ENCODE peak calls at places on chromosome 16, in ten cellular contexts. Z, G, B, F, C, D, P, R, J and N are unnamed samples.

GRCh38 chr16:81521141-81521626 is 76.6 kb downstream of the CMIP start:
- DNase-seq in B (peak), D (peak), Z (no peak), C (no peak), F (no peak), G (no peak), J (peak), R (no peak), P (no peak), N (no peak)

GRCh38 chr16:17556276-17557052 is 85.7 kb upstream of the XYLT1 start:
- DNase-seq in C (no peak), P (no peak), J (no peak), R (peak), B (no peak), G (peak), Z (no peak), F (peak), D (no peak), N (no peak)

GRCh38 chr16:67444259-67445125 is 13.6 kb downstream of the HSD11B2 start:
- DNase-seq in G (no peak), C (no peak), J (no peak), F (no peak), P (no peak), R (no peak), B (no peak), Z (no peak), D (no peak), N (no peak)

GRCh38 chr16:66528294-66528693 is 21.6 kb downstream of the TK2 start:
- DNase-seq in P (no peak), R (no peak), F (no peak), Z (no peak), B (no peak), J (no peak), D (peak), C (no peak), G (no peak), N (no peak)

GRCh38 chr16:4700380-4700996 is 7.1 kb downstream of the NUDT16L1 start:
- DNase-seq in F (no peak), J (no peak), B (peak), D (peak), C (no peak), P (no peak), G (no peak), Z (no peak), R (no peak), N (no peak)

GRCh38 chr16:68083861-68084503 is 1.2 kb upstream of the NFATC3 start:
- DNase-seq in Z (no peak), B (peak), C (no peak), J (no peak), F (peak), P (no peak), G (peak), D (no peak), R (peak), N (no peak)

GRCh38 chr16:14378684-14379467 is 251.2 kb downstream of the PARN start:
- DNase-seq in B (no peak), R (no peak), P (no peak), G (no peak), Z (no peak), C (no peak), J (no peak), F (no peak), D (no peak), N (no peak)

GRCh38 chr16:14669776-14670175 is 24.3 kb downstream of the PLA2G10 start:
- DNase-seq in R (no peak), G (no peak), C (no peak), P (no peak), J (no peak), F (no peak), D (peak), B (no peak), Z (no peak), N (no peak)

GRCh38 chr16:87043273-87044030 is 273.7 kb downstream of the C16orf95 start:
- DNase-seq in D (no peak), J (no peak), C (no peak), R (peak), G (no peak), Z (no peak), F (no peak), P (no peak), B (no peak), N (no peak)

GRCh38 chr16:68369697-68370096 is 58.9 kb downstream of the PRMT7 start:
- DNase-seq in B (peak), P (no peak), G (no peak), C (no peak), R (no peak), F (no peak), D (peak), Z (no peak), J (no peak), N (no peak)

GRCh38 chr16:66414891-66415290 is 12.2 kb upstream of the BEAN1 start:
- DNase-seq in Z (no peak), D (no peak), C (no peak), G (no peak), J (no peak), R (no peak), B (no peak), P (no peak), F (no peak), N (no peak)

GRCh38 chr16:87723224-87723619 is 42.6 kb downstream of the KLHDC4 start:
- DNase-seq in J (no peak), R (peak), G (no peak), C (no peak), F (peak), B (no peak), Z (peak), D (peak), P (no peak), N (peak)

GRCh38 chr16:27080870-27081269 is 14.1 kb downstream of the C16orf82 start:
- DNase-seq in B (no peak), G (peak), D (peak), F (no peak), C (no peak), P (peak), R (no peak), Z (no peak), J (no peak), N (no peak)

GRCh38 chr16:70697601-70698170 is 11.8 kb upstream of the MTSS2 start:
- DNase-seq in F (no peak), J (no peak), B (no peak), D (no peak), Z (no peak), P (no peak), C (peak), R (no peak), G (no peak), N (no peak)

GRCh38 chr16:62033065-62033464 is 3.2 kb downstream of the CDH8 start:
- DNase-seq in C (no peak), P (no peak), Z (no peak), D (no peak), R (no peak), J (no peak), F (no peak), G (peak), B (no peak), N (no peak)

GRCh38 chr16:81405702-81406113 is 38.9 kb upstream of the CMIP start:
- DNase-seq in F (no peak), B (no peak), R (peak), Z (no peak), P (no peak), G (no peak), C (no peak), D (peak), J (no peak), N (no peak)

GRCh38 chr16:79770244-79771064 is 169.9 kb upstream of the MAF start:
- DNase-seq in Z (peak), D (peak), G (peak), F (peak), J (peak), C (peak), B (peak), R (peak), P (peak), N (peak)

GRCh38 chr16:78321611-78322010 is 222.2 kb downstream of the WWOX start:
- DNase-seq in Z (no peak), G (no peak), B (no peak), D (no peak), F (peak), J (no peak), P (no peak), R (no peak), C (no peak), N (no peak)

GRCh38 chr16:9206156-9206555 is 114.7 kb downstream of the HAPSTR1 start:
- DNase-seq in F (no peak), B (no peak), P (no peak), R (no peak), J (no peak), D (no peak), C (no peak), G (no peak), Z (no peak), N (no peak)

GRCh38 chr16:67538666-67539101 is 10.1 kb downstream of the RIPOR1 start:
- DNase-seq in B (no peak), Z (no peak), C (no peak), F (no peak), D (no peak), P (no peak), J (no peak), G (peak), R (peak), N (no peak)

GRCh38 chr16:13244770-13245169 is 343.4 kb downstream of the SHISA9 start:
- DNase-seq in D (no peak), J (no peak), R (no peak), F (no peak), P (no peak), Z (no peak), G (no peak), C (no peak), B (no peak), N (no peak)

GRCh38 chr16:73771196-73771595 is 525.4 kb upstream of the PSMD7 start:
- DNase-seq in B (no peak), C (no peak), F (no peak), J (no peak), P (no peak), R (peak), D (no peak), Z (no peak), G (no peak), N (no peak)

GRCh38 chr16:66519482-66519881 is 30.4 kb downstream of the TK2 start:
- DNase-seq in R (no peak), P (no peak), D (no peak), F (no peak), Z (no peak), G (no peak), J (no peak), C (no peak), B (no peak), N (no peak)

GRCh38 chr16:55294947-55295346 is 29.1 kb upstream of the IRX6 start:
- DNase-seq in C (no peak), B (no peak), F (peak), P (no peak), Z (no peak), G (peak), D (no peak), R (no peak), J (no peak), N (no peak)

GRCh38 chr16:71344315-71344905 is 14.1 kb upstream of the CALB2 start:
- DNase-seq in G (no peak), Z (no peak), R (no peak), P (no peak), C (no peak), F (no peak), J (no peak), B (no peak), D (no peak), N (peak)

GRCh38 chr16:21126518-21126917 is 24.1 kb downstream of the DNAH3 start:
- DNase-seq in J (no peak), G (peak), P (no peak), F (no peak), C (no peak), B (no peak), Z (no peak), R (no peak), D (no peak), N (no peak)

GRCh38 chr16:68283840-68284595 is 19.7 kb downstream of the SLC7A6 start:
- DNase-seq in B (no peak), G (no peak), D (peak), Z (peak), C (no peak), P (no peak), F (peak), J (no peak), R (peak), N (no peak)

GRCh38 chr16:67260426-67261063 is 11.8 kb downstream of the SLC9A5 start:
- DNase-seq in F (peak), P (no peak), R (peak), C (no peak), B (no peak), J (no peak), D (no peak), G (peak), Z (no peak), N (no peak)

GRCh38 chr16:47320546-47321315 is 140.1 kb downstream of the ITFG1 start:
- DNase-seq in B (no peak), C (no peak), F (no peak), D (no peak), P (no peak), G (no peak), Z (no peak), J (no peak), R (peak), N (no peak)

GRCh38 chr16:80836846-80837245 is 32.4 kb upstream of the CDYL2 start:
- DNase-seq in G (no peak), F (no peak), C (no peak), Z (no peak), D (no peak), J (no peak), B (no peak), R (no peak), P (no peak), N (no peak)

DNA sequence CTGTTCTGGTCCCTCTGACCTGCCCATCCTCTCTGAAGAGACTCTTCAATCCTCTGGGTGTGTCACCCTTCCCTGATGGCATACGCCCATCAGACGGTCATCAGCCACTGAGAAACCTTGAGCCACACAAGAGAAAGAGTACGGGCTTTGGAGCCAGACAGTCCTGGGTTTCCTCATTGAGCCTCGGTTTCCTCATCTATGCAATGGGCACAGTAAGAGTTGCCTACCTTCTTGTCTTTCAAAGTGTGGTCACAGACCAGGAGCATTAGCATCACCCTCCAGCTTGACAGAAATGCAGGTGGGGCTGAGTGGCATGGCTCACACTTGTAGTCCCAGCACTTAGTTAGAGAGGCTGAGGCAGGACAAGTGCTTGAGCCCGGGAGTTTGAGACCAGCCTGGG is 26.1 kb upstream of the MEAK7 start:
- DNase-seq in B (no peak), J (no peak), G (no peak), F (no peak), P (no peak), D (no peak), C (no peak), R (no peak), Z (no peak), N (no peak)
- H3K27ac ChIP-seq in B (no peak), J (no peak), G (no peak), F (no peak), P (no peak), D (no peak), C (no peak), R (no peak), Z (no peak), N (no peak)

DNA sequence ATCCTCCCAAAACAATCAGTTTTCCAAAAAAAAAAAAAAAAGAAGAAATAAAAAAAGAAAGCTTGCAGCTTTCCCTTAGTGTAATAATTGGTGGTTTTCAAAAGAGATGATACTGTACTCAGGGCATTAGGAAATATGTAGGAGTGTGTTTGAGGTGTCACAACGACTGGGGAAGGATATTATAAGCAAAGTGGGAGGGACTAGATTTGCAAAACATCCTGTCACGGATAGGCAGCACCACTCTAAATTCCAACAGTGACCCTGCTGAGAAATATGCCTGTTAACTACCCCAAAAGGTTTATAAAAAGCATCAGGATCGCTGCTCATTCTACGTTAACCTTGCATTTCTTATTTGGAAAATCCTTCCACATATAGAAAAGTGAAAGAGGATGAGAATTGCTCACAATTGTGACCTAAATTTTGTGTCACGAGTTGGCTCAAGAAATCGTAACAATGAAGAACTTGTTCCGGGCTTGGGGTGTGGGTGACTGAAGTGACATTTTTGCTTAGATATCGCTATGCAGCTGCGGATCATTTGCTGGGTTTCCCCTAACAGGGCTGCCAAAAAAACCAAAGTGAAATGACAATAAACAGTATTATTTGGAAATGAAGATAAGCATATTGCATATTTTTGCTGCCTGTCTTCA is 51.6 kb downstream of the N4BP1 start:
- DNase-seq in D (no peak), P (no peak), R (peak), J (no peak), B (no peak), G (no peak), Z (no peak), F (no peak), C (no peak), N (no peak)
- H3K27ac ChIP-seq in D (no peak), P (no peak), R (peak), J (no peak), B (peak), G (no peak), Z (peak), F (peak), C (peak), N (peak)

DNA sequence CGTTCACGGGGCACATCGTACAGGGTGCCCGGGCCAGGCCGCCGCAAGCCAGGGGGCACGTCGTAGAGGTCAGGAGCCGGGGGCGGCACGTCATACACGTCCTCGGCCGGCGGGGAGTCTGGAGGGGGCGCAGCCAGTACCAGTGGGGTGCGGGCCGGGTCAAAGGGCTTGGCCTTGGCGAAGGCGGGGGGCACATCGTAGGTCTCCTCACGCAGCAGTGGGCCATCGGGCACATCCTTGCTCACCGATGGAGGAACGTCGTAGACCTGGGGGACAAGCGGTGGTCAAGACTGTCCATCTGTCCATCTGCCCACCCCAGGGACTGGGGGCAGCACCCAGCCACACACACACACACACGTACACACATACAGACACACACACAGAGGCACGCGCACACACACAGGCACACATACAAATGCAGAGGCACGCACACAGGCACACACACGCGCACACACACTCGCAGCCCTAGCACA is 15.7 kb downstream of the BCAR1 start:
- DNase-seq in C (peak), G (no peak), B (peak), F (no peak), Z (no peak), J (no peak), D (no peak), R (no peak), P (no peak), N (no peak)
- H3K27ac ChIP-seq in C (no peak), G (no peak), B (no peak), F (peak), Z (no peak), J (no peak), D (no peak), R (no peak), P (no peak), N (no peak)

DNA sequence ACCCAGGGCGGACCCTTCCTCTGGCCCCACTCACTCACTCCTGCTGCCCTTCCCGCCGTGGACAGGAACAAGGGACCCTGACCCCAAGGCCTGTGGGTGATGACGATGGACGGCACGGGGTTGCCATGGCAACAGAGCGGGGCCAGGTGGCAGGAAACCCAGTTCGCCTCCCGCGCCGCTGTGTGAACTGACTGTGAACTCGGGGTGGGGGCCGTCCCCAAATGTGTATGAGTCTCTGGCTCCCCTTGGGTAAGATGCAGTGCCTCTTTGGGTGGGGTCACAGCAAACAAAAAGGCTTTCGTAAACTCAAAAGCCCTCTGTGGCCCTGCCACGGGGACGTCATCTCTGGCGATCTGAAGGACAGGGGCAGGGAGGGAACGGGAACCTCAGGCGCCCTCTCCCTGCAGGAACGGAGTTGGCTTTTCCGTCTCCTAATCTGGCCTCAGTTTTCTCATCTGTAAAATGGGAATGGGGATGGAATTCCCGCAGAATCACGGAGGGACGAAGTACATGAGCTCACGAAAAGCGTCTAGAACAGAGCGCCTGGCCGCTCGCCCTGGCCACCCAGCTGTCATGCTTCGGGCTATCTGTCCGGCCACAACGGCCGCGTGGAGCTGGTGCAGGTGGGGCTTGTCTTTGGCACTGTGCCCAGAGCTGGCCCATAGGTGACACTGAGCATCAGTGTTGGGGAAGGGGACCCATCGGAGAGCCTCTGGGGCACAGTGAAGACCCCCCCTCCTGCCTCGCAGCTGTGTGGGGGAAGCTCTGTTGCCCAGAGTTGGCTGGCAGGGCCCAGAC is 44.9 kb upstream of the PABPN1L start:
- DNase-seq in Z (no peak), R (peak), B (no peak), F (no peak), G (no peak), D (peak), J (no peak), P (no peak), C (no peak), N (no peak)
- H3K27ac ChIP-seq in Z (peak), R (no peak), B (no peak), F (no peak), G (no peak), D (no peak), J (no peak), P (no peak), C (peak), N (no peak)

GRCh38 chr16:11679941-11680911 is 12.0 kb downstream of the SNN start:
- DNase-seq in F (no peak), Z (no peak), J (no peak), R (no peak), D (peak), P (no peak), G (no peak), C (no peak), B (no peak), N (no peak)
- H3K27ac ChIP-seq in F (peak), Z (peak), J (no peak), R (no peak), D (no peak), P (no peak), G (peak), C (peak), B (no peak), N (peak)

GRCh38 chr16:58498341-58499091 is 1.4 kb upstream of the NDRG4 start:
- DNase-seq in B (no peak), C (no peak), Z (no peak), J (no peak), R (no peak), D (no peak), P (no peak), G (no peak), F (no peak), N (no peak)

GRCh38 chr16:58499615-58500328 is at the start of gene NDRG4:
- DNase-seq in G (peak), R (peak), F (peak), C (no peak), Z (no peak), P (peak), D (peak), B (no peak), J (no peak), N (no peak)

GRCh38 chr16:58497935-58498334 is 2.0 kb upstream of the NDRG4 start:
- DNase-seq in Z (no peak), J (no peak), P (no peak), R (no peak), B (no peak), D (no peak), C (no peak), F (no peak), G (no peak), N (no peak)

GRCh38 chr16:58500329-58501241 is 642 bp downstream of the NDRG4 start:
- DNase-seq in J (no peak), D (no peak), G (peak), F (peak), R (no peak), B (no peak), P (no peak), Z (no peak), C (no peak), N (no peak)

GRCh38 chr16:58499092-58499511 is 841 bp upstream of the NDRG4 start:
- DNase-seq in D (no peak), F (no peak), Z (no peak), R (no peak), P (no peak), J (no peak), B (no peak), G (no peak), C (no peak), N (no peak)
- H3K27ac ChIP-seq in D (no peak), F (no peak), Z (peak), R (no peak), P (no peak), J (no peak), B (no peak), G (no peak), C (no peak), N (no peak)